ENCODE peak calls at places on chromosomes 7 and 10, in four cellular contexts. One of them, this sample, is unnamed.

GRCh38 chr7:155052982-155053381 is 17.1 kb upstream of the HTR5A start:
- DNase-seq in AG09309: no peak
- DNase-seq in fibroblast of pulmonary artery: no peak
- DNase-seq in GM12878: no peak
- DNase-seq in this sample: no peak

GRCh38 chr7:148153611-148154010 is 437.0 kb upstream of the C7orf33 start:
- DNase-seq in AG09309: no peak
- DNase-seq in fibroblast of pulmonary artery: peak
- DNase-seq in GM12878: no peak
- DNase-seq in this sample: no peak

GRCh38 chr7:82443044-82443800 is at the start of gene CACNA2D1:
- DNase-seq in AG09309: no peak
- DNase-seq in fibroblast of pulmonary artery: no peak
- DNase-seq in GM12878: no peak
- DNase-seq in this sample: no peak

GRCh38 chr7:141302617-141303016 is 228.8 kb downstream of the TMEM178B start:
- DNase-seq in AG09309: no peak
- DNase-seq in fibroblast of pulmonary artery: no peak
- DNase-seq in GM12878: no peak
- DNase-seq in this sample: no peak

GRCh38 chr10:75497997-75498797 is 66.8 kb downstream of the LRMDA start:
- DNase-seq in AG09309: peak
- DNase-seq in fibroblast of pulmonary artery: peak
- DNase-seq in GM12878: no peak
- DNase-seq in this sample: no peak

GRCh38 chr10:15504101-15504840 is 133.2 kb upstream of the FAM171A1 start:
- DNase-seq in AG09309: peak
- DNase-seq in fibroblast of pulmonary artery: peak
- DNase-seq in GM12878: no peak
- DNase-seq in this sample: peak

GRCh38 chr7:123732413-123733091 is 16.3 kb downstream of the WASL start:
- DNase-seq in AG09309: no peak
- DNase-seq in fibroblast of pulmonary artery: no peak
- DNase-seq in GM12878: no peak
- DNase-seq in this sample: no peak

GRCh38 chr7:50220280-50220679 is 84.2 kb upstream of the IKZF1 start:
- DNase-seq in AG09309: no peak
- DNase-seq in fibroblast of pulmonary artery: no peak
- DNase-seq in GM12878: no peak
- DNase-seq in this sample: no peak

GRCh38 chr7:115235075-115235474 is 313.2 kb downstream of the MDFIC start:
- DNase-seq in AG09309: no peak
- DNase-seq in fibroblast of pulmonary artery: no peak
- DNase-seq in GM12878: no peak
- DNase-seq in this sample: no peak

GRCh38 chr7:51020944-51021343 is 238.2 kb upstream of the GRB10 start:
- DNase-seq in AG09309: no peak
- DNase-seq in fibroblast of pulmonary artery: no peak
- DNase-seq in GM12878: no peak
- DNase-seq in this sample: no peak

GRCh38 chr10:97497572-97498075 is 598 bp downstream of the MMS19 start:
- DNase-seq in AG09309: peak
- DNase-seq in fibroblast of pulmonary artery: peak
- DNase-seq in GM12878: peak
- DNase-seq in this sample: no peak

GRCh38 chr10:111410740-111411139 is 333.9 kb downstream of the ADRA2A start:
- DNase-seq in AG09309: no peak
- DNase-seq in fibroblast of pulmonary artery: no peak
- DNase-seq in GM12878: no peak
- DNase-seq in this sample: no peak

GRCh38 chr7:108181073-108181985 is 51.2 kb upstream of the LAMB4 start:
- DNase-seq in AG09309: no peak
- DNase-seq in fibroblast of pulmonary artery: peak
- DNase-seq in GM12878: peak
- DNase-seq in this sample: no peak

GRCh38 chr7:129835436-129836020 is 117.2 kb downstream of the UBE2H start:
- DNase-seq in AG09309: no peak
- DNase-seq in fibroblast of pulmonary artery: no peak
- DNase-seq in GM12878: no peak
- DNase-seq in this sample: no peak

GRCh38 chr7:99210265-99210970 is 2.5 kb upstream of the KPNA7 start:
- DNase-seq in AG09309: no peak
- DNase-seq in fibroblast of pulmonary artery: peak
- DNase-seq in GM12878: no peak
- DNase-seq in this sample: no peak

GRCh38 chr7:7761974-7762769 is 43.8 kb upstream of the RPA3 start:
- DNase-seq in AG09309: no peak
- DNase-seq in fibroblast of pulmonary artery: peak
- DNase-seq in GM12878: no peak
- DNase-seq in this sample: no peak

GRCh38 chr7:114901771-114902170 is 20.1 kb upstream of the MDFIC start:
- DNase-seq in AG09309: no peak
- DNase-seq in fibroblast of pulmonary artery: peak
- DNase-seq in GM12878: no peak
- DNase-seq in this sample: no peak

GRCh38 chr10:132575320-132576201 is 38.0 kb downstream of the INPP5A start:
- DNase-seq in AG09309: peak
- DNase-seq in fibroblast of pulmonary artery: peak
- DNase-seq in GM12878: peak
- DNase-seq in this sample: peak

GRCh38 chr7:105678811-105679495 is 97.7 kb upstream of the EFCAB10 start:
- DNase-seq in AG09309: no peak
- DNase-seq in fibroblast of pulmonary artery: peak
- DNase-seq in GM12878: no peak
- DNase-seq in this sample: no peak

GRCh38 chr10:50224330-50224952 is 26.9 kb downstream of the ASAH2 start:
- DNase-seq in AG09309: peak
- DNase-seq in fibroblast of pulmonary artery: peak
- DNase-seq in GM12878: peak
- DNase-seq in this sample: peak

GRCh38 chr10:14004536-14004935 is 326.2 kb downstream of the FRMD4A start:
- DNase-seq in AG09309: no peak
- DNase-seq in fibroblast of pulmonary artery: no peak
- DNase-seq in GM12878: no peak
- DNase-seq in this sample: no peak

GRCh38 chr7:131281649-131282048 is 46.0 kb upstream of the MKLN1 start:
- DNase-seq in AG09309: no peak
- DNase-seq in fibroblast of pulmonary artery: no peak
- DNase-seq in GM12878: no peak
- DNase-seq in this sample: no peak

GRCh38 chr10:126421745-126422144 is 33.5 kb upstream of the ADAM12 start:
- DNase-seq in AG09309: peak
- DNase-seq in fibroblast of pulmonary artery: peak
- DNase-seq in GM12878: no peak
- DNase-seq in this sample: peak

GRCh38 chr7:31023877-31024276 is 28.2 kb upstream of the ADCYAP1R1 start:
- DNase-seq in AG09309: no peak
- DNase-seq in fibroblast of pulmonary artery: no peak
- DNase-seq in GM12878: peak
- DNase-seq in this sample: no peak

GRCh38 chr7:309586-310228 is 19.7 kb downstream of the FOXL3 start:
- DNase-seq in AG09309: no peak
- DNase-seq in fibroblast of pulmonary artery: no peak
- DNase-seq in GM12878: no peak
- DNase-seq in this sample: no peak

GRCh38 chr7:158123214-158123613 is 464.4 kb downstream of the PTPRN2 start:
- DNase-seq in AG09309: no peak
- DNase-seq in fibroblast of pulmonary artery: no peak
- DNase-seq in GM12878: no peak
- DNase-seq in this sample: no peak

GRCh38 chr10:109587366-109587765 is 335.9 kb downstream of the XPNPEP1 start:
- DNase-seq in AG09309: no peak
- DNase-seq in fibroblast of pulmonary artery: no peak
- DNase-seq in GM12878: no peak
- DNase-seq in this sample: no peak

GRCh38 chr10:103374263-103374662 is 6.5 kb downstream of the TAF5 start:
- DNase-seq in AG09309: no peak
- DNase-seq in fibroblast of pulmonary artery: no peak
- DNase-seq in GM12878: no peak
- DNase-seq in this sample: no peak

GRCh38 chr7:16590424-16590823 is 55.1 kb downstream of the ANKMY2 start:
- DNase-seq in AG09309: no peak
- DNase-seq in fibroblast of pulmonary artery: no peak
- DNase-seq in GM12878: no peak
- DNase-seq in this sample: no peak

GRCh38 chr10:70672165-70672992 is at the start of gene ADAMTS14:
- DNase-seq in AG09309: no peak
- DNase-seq in fibroblast of pulmonary artery: no peak
- DNase-seq in GM12878: no peak
- DNase-seq in this sample: no peak

GRCh38 chr7:116377721-116378120 is 121.8 kb upstream of the CAV2 start:
- DNase-seq in AG09309: no peak
- DNase-seq in fibroblast of pulmonary artery: no peak
- DNase-seq in GM12878: no peak
- DNase-seq in this sample: no peak

GRCh38 chr10:132707121-132707775 is 78.7 kb downstream of the NKX6-2 start:
- DNase-seq in AG09309: no peak
- DNase-seq in fibroblast of pulmonary artery: no peak
- DNase-seq in GM12878: no peak
- DNase-seq in this sample: no peak

GRCh38 chr10:35916791-35917190 is 274.7 kb upstream of the FZD8 start:
- DNase-seq in AG09309: no peak
- DNase-seq in fibroblast of pulmonary artery: no peak
- DNase-seq in GM12878: no peak
- DNase-seq in this sample: no peak

GRCh38 chr7:147804032-147804431 is 786.5 kb upstream of the C7orf33 start:
- DNase-seq in AG09309: no peak
- DNase-seq in fibroblast of pulmonary artery: no peak
- DNase-seq in GM12878: no peak
- DNase-seq in this sample: no peak

GRCh38 chr10:129405389-129405788 is 61.7 kb upstream of the MGMT start:
- DNase-seq in AG09309: no peak
- DNase-seq in fibroblast of pulmonary artery: no peak
- DNase-seq in GM12878: no peak
- DNase-seq in this sample: no peak

GRCh38 chr10:5927306-5927705 is 37.3 kb downstream of the FBH1 start:
- DNase-seq in AG09309: no peak
- DNase-seq in fibroblast of pulmonary artery: peak
- DNase-seq in GM12878: no peak
- DNase-seq in this sample: no peak

GRCh38 chr7:8250547-8250946 is 11.4 kb downstream of the ICA1 start:
- DNase-seq in AG09309: no peak
- DNase-seq in fibroblast of pulmonary artery: no peak
- DNase-seq in GM12878: no peak
- DNase-seq in this sample: no peak

DNA sequence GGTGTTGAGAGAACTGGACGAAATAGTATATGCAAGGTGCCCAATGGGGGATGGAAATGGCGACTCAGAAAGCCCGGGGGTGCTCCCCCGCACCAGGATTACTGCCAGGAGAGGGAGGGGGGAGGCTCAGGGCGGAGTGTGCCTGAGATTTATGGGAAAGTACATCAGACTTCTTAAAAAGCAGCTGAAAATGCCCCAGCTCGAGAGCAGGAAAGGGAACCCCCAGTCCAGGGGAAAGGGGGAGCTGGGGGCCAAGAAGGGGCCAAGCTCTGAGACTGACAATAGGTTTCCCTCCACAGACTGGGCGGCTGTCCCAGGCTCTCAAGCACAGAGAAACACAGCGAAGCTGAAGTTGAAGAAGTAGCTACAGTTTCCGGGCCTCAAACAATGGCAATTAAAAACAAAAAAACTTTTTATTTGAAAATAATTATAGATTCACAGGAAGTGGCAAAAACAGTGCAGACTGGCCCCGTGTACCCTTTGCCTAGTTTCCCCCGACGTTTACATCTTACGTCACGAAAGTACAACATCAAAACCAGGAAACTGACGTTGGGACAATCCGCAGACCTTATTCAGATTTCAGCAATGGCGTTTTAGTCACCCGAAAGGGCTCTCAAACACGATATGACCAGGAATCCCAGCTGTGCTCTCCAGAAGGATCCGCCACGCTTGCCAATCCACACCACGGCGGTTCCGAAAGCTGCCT is 83.9 kb upstream of the FGFR2 start:
- DNase-seq in AG09309: no peak
- DNase-seq in fibroblast of pulmonary artery: no peak
- DNase-seq in GM12878: no peak
- DNase-seq in this sample: no peak
- TF ChIP-seq CTCF in AG09309: no peak
- TF ChIP-seq CTCF in fibroblast of pulmonary artery: no peak
- TF ChIP-seq CTCF in GM12878: no peak
- TF ChIP-seq CTCF in this sample: no peak

GRCh38 chr7:73307436-73307835 is 1.2 kb downstream of the NSUN5 start:
- DNase-seq in AG09309: no peak
- DNase-seq in fibroblast of pulmonary artery: no peak
- DNase-seq in GM12878: no peak
- DNase-seq in this sample: no peak
- H3K4me3 ChIP-seq in AG09309: no peak
- H3K4me3 ChIP-seq in fibroblast of pulmonary artery: no peak
- H3K4me3 ChIP-seq in GM12878: peak
- H3K4me3 ChIP-seq in this sample: no peak

GRCh38 chr7:149753370-149754233 is 19.8 kb downstream of the ZNF467 start:
- DNase-seq in AG09309: no peak
- DNase-seq in fibroblast of pulmonary artery: peak
- DNase-seq in GM12878: no peak
- DNase-seq in this sample: no peak
- TF ChIP-seq CTCF in AG09309: peak
- TF ChIP-seq CTCF in fibroblast of pulmonary artery: peak
- TF ChIP-seq CTCF in GM12878: peak
- TF ChIP-seq CTCF in this sample: peak

DNA sequence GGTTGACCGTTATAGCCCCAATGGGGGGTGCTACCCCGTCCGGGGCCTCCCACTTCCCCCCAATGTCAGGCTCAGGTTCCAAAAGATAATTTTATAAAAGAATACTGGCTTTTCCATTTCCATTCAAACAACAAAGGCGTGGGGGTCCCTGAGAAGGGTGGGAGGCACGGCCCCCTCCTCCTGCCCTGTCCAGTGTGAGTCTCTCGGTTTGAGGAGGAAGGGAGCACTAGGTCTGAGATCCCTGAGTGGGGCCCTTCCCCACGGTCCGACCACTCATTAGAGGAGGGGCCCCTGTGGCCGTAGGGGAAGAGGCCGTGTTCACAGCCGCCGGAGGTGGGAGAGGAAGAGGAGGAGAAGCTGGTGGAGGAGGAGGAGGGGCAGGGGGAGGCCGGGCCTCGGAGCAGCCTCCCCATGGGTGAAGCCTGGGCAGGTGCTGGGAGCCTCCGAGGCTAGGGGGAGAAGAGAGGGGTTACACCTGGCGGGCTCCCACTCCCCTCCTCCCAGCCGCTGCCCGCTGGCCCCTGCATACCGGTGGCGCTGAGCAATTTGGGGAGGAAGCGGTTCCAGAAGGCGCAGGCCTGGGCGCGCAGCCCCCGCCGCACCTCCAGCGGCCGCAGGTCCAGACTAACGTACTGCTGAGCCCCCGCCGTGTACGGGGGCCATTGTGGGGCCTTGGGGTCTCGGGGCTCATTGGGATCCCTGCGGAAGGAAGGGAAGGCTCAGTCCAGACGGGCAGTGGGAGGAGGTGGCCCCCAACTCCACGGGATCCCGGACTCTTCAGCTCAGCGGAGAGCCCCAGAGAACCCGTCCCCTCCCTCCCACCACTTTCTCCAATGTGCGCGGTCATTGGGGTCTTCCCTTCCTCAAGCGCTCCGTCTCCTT is 1.4 kb upstream of the UFSP1 start:
- DNase-seq in AG09309: no peak
- DNase-seq in fibroblast of pulmonary artery: no peak
- DNase-seq in GM12878: no peak
- DNase-seq in this sample: no peak
- H3K4me3 ChIP-seq in AG09309: peak
- H3K4me3 ChIP-seq in fibroblast of pulmonary artery: peak
- H3K4me3 ChIP-seq in GM12878: peak
- H3K4me3 ChIP-seq in this sample: peak

GRCh38 chr10:98916751-98917150 is 318.9 kb downstream of the HPSE2 start:
- DNase-seq in AG09309: no peak
- DNase-seq in fibroblast of pulmonary artery: no peak
- DNase-seq in GM12878: no peak
- DNase-seq in this sample: no peak
- TF ChIP-seq CTCF in AG09309: no peak
- TF ChIP-seq CTCF in fibroblast of pulmonary artery: no peak
- TF ChIP-seq CTCF in GM12878: no peak
- TF ChIP-seq CTCF in this sample: no peak

This sample was measured in kidney epithelial cell.